ENCODE peak calls at places on chromosomes 13 and 19, in four cellular contexts. W, Y, N and A are unnamed samples.

GRCh38 chr13:82165396-82166174 is 1716.7 kb downstream of the SLITRK1 start:
- DNase-seq in W (peak; percentile 21), Y (no peak), N (no peak), A (no peak)

GRCh38 chr13:45102136-45102802 is 18.0 kb upstream of the GTF2F2 start:
- DNase-seq in W (no peak), Y (no peak), N (no peak), A (no peak)

GRCh38 chr13:45873491-45874360 is 22.2 kb upstream of the SIAH3 start:
- DNase-seq in W (no peak), Y (no peak), N (no peak), A (no peak)

GRCh38 chr13:35139591-35139990 is 197.5 kb downstream of the NBEA start:
- DNase-seq in W (no peak), Y (no peak), N (no peak), A (no peak)

GRCh38 chr13:29721766-29722165 is 126.3 kb upstream of the SLC7A1 start:
- DNase-seq in W (no peak), Y (no peak), N (no peak), A (no peak)

GRCh38 chr19:18294467-18294864 is 13.0 kb upstream of the JUND start:
- DNase-seq in W (no peak), Y (peak; percentile 70), N (peak; percentile 93), A (peak; percentile 75)

GRCh38 chr19:2867025-2867991 is at the start of gene ZNF556:
- DNase-seq in W (peak; percentile 19), Y (peak; percentile 92), N (no peak), A (no peak)

GRCh38 chr13:44272692-44273091 is 100.9 kb upstream of the SERP2 start:
- DNase-seq in W (no peak), Y (no peak), N (no peak), A (peak; percentile 37)

GRCh38 chr19:51259348-51260245 is 8.7 kb downstream of the SIGLECL1 start:
- DNase-seq in W (peak; percentile 50), Y (no peak), N (peak; percentile 47), A (peak; percentile 21)

GRCh38 chr13:20360041-20360491 is 127.9 kb upstream of the GJB6 start:
- DNase-seq in W (peak; percentile 13), Y (no peak), N (no peak), A (peak; percentile 68)

GRCh38 chr13:111484959-111485358 is 164.5 kb downstream of the TEX29 start:
- DNase-seq in W (no peak), Y (no peak), N (peak; percentile 24), A (no peak)

GRCh38 chr13:37914781-37915391 is 45.3 kb upstream of the TRPC4 start:
- DNase-seq in W (no peak), Y (no peak), N (no peak), A (no peak)

DNA sequence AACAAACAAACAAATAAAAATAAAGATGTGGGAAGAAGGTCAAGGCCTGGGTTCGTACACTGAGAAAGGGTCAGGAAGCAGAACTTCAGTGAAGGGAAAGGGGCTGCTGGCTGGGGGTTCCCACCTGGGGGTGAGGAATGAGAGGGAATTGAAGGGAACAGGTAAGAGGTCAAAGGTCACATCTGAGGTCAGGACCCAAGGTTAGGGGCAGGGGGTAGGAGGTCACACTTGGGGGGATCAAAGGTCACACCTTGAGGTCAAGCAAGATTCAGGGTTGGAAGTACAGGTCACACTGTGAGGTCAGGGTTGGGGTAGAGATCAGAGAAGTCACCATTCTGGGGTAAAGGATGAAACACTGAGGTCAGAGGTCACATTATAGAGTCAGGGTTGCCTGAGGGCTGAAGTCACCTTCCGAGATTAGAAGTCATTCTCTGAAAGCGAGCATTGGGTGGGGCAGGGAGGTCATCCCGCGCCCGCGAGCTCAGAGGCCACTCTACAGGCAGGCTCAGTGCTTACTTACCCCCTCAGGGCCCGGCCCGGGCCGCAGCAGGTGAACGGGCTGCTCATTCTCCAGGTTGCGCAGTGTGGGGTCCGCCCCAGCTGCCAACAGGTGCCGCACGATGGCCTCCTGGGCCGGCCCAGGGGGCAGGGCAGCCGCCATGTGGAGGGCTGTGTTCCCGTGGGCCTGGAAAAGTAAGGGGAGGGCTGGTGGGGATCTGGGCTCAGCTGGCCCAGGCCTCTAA is 10.8 kb downstream of the NFKBID start:
- DNase-seq in W (no peak), Y (no peak), N (no peak), A (no peak)
- TF ChIP-seq POLR2A in W (no peak), Y (no peak), N (no peak), A (no peak)

DNA sequence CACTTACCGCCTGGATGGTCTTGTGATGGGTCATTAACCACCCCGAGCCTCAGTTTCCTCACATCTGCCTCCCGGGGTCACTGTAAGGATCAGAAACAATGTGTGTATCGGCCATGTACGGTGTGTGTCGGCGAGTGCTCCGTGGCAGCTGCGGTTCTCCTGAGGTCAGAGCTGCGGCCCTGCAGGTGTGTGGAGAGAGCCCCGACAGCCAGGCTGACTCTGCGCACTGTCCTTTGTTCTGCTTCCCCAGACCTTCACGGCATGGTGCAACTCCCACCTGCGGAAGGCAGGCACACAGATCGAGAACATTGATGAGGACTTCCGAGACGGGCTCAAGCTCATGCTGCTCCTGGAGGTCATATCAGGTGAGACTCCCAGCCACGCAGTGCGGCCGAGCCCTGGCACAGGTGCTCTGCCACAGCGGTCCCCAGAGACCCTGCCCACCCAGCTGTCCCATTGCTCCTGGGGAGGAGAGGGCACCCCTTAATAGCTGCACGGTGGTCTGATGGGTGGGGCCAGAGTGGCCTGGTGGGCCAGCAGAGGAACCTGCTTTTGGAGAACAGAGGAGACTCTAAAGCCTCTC is 43.8 kb downstream of the CAPN12 start:
- DNase-seq in W (no peak), Y (no peak), N (no peak), A (no peak)
- H3K4me1 ChIP-seq in W (peaks cover 94% of the 10 kb centered on the region), Y (peaks cover 25% of the 10 kb centered on the region), N (no peaks in the 10 kb centered on the region), A (peaks cover 30% of the 10 kb centered on the region)

DNA sequence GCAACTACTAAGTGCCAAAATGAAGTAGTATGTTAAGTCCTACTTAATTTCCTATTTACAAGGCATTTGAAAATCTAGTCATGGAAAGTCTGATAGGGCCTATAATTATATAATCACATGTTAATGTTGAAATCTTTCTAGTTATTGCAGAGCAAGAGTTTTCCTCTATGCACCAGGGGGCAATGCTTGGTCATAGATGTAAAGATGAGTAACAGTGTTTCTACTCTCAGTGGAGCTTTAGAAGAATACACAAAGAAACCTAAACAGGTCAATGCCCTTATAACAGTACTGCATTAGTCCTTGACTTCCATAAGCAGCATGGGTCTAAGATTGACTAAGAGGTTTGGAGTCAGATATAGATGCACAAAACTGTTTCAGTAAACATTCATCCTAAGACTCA is 218.7 kb downstream of the KCTD12 start:
- DNase-seq in W (peak; percentile 13), Y (no peak), N (no peak), A (no peak)
- TF ChIP-seq CTCF in W (no peak), Y (peak; percentile 32), N (peak; percentile 39), A (peak; percentile 62)

GRCh38 chr19:4241824-4242430 is 5.0 kb upstream of the YJU2 start:
- DNase-seq in W (no peak), Y (no peak), N (no peak), A (no peak)

GRCh38 chr19:4246767-4247593 is at the start of gene YJU2:
- DNase-seq in W (peak; percentile 98), Y (peak; percentile 98), N (peak; percentile 99), A (peak; percentile 100)
- TF ChIP-seq POLR2A in W (peak; percentile 17), Y (peak; percentile 35), N (peak; percentile 75), A (peak; percentile 37)

GRCh38 chr19:13100031-13100588 is 2.5 kb downstream of the LYL1 start:
- DNase-seq in W (peak; percentile 19), Y (no peak), N (peak; percentile 69), A (no peak)
- H3K4me1 ChIP-seq in W (peaks cover 14% of the 10 kb centered on the region), Y (peaks cover 9% of the 10 kb centered on the region), N (peaks cover 34% of the 10 kb centered on the region), A (peaks cover 19% of the 10 kb centered on the region)

DNA sequence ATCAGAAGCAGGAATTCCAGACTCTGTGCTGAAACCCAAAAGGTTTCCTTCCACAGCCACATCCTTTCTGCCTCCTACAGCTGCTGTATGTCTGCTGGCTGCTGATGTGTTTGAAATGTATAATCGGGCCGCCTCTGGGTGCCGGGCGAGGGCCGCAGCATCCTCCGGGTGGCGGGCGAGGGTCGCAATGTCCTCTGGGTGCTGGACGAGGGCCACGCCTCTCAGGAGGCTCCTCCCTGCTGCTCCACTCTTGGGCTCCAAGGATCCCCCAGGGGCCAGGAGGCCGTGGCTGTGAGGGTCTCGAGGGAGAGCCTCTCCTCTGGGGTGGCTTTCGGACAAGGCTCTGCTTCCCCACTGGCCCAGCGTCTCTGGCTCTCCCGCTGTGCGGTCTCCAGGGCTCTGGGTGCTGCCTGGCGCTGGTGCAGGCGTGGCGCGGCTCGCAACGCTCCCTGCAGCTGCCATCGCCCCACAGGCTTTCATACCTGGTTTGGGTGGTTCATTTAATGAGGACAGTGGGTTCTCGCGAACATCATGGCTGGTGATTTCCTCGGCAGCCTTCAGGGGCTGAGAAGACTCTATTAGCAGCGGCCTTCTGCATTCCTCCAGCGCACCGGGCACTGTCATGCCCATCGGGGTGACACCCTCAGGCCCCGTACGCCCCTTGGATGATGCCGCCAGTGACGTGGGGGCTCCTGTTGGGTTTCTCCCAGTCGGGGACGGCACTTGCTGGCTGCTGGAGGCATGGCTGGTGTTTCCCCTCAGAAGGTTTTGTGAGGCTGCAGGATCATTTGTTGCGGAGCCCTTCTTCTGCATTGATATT is 41.8 kb upstream of the GRTP1 start:
- DNase-seq in W (no peak), Y (no peak), N (peak; percentile 39), A (no peak)
- TF ChIP-seq CTCF in W (no peak), Y (no peak), N (no peak), A (no peak)